ENCODE peak calls at places on chromosomes 12 and 14, in nine cellular contexts. L is upper lobe of left lung, O is mammary epithelial cell, R is testis, M is fibroblast of lung, F is SK-N-SH, Y is uterus, H is psoas muscle, G is tibial nerve. Q is an unnamed sample.

GRCh38 chr14:89422181-89422951 is 5.3 kb upstream of the FOXN3 start:
- DNase-seq in R (no peak), M (no peak), H (no peak), F (no peak), G (no peak), L (no peak), O (no peak), Y (no peak), Q (peak; percentile 63)

GRCh38 chr14:74973003-74973614 is 17.7 kb upstream of the PGF start:
- DNase-seq in H (peak; percentile 84), F (peak; percentile 47), M (peak; percentile 57), O (no peak), G (no peak), Y (peak; percentile 49), R (no peak), L (peak; percentile 84), Q (peak; percentile 27)

GRCh38 chr12:96172981-96173380 is 21.2 kb upstream of the ELK3 start:
- DNase-seq in Y (no peak), G (no peak), O (no peak), M (no peak), F (no peak), R (no peak), L (no peak), H (no peak), Q (no peak)

GRCh38 chr14:73452341-73453191 is 5.8 kb downstream of the NUMB start:
- DNase-seq in L (no peak), R (no peak), O (peak; percentile 39), H (no peak), F (no peak), M (peak; percentile 86), Y (no peak), G (no peak), Q (no peak)

GRCh38 chr12:88801227-88802225 is 221.3 kb upstream of the KITLG start:
- DNase-seq in M (no peak), R (no peak), Y (no peak), L (no peak), O (no peak), H (no peak), F (no peak), G (no peak), Q (no peak)

GRCh38 chr14:68467425-68467824 is 325.4 kb downstream of the ZFP36L1 start:
- DNase-seq in Y (no peak), M (no peak), L (no peak), O (no peak), R (no peak), F (no peak), H (no peak), G (no peak), Q (no peak)

GRCh38 chr12:4743046-4743445 is 22.8 kb downstream of the GALNT8 start:
- DNase-seq in L (no peak), F (no peak), O (no peak), H (no peak), R (no peak), M (no peak), Y (no peak), G (no peak), Q (no peak)

GRCh38 chr12:7101047-7101693 is 7.8 kb downstream of the C1RL start:
- DNase-seq in L (no peak), M (no peak), O (no peak), Y (no peak), F (no peak), G (no peak), H (no peak), R (peak; percentile 22), Q (no peak)

GRCh38 chr14:99758121-99758871 is 34.9 kb upstream of the EML1 start:
- DNase-seq in R (no peak), F (no peak), Y (peak; percentile 48), O (peak; percentile 84), G (no peak), L (no peak), M (peak; percentile 97), H (no peak), Q (no peak)

GRCh38 chr12:120588948-120589930 is 8.0 kb upstream of the POP5 start:
- DNase-seq in R (peak; percentile 86), M (no peak), O (no peak), L (peak; percentile 81), H (peak; percentile 92), G (no peak), Y (peak; percentile 18), F (no peak), Q (no peak)

GRCh38 chr14:28766505-28767238 is at the start of gene FOXG1:
- DNase-seq in L (peak; percentile 79), M (peak; percentile 51), O (no peak), G (no peak), R (peak; percentile 61), F (peak; percentile 46), Y (no peak), H (no peak), Q (no peak)

GRCh38 chr12:75783093-75783877 is 248.3 kb downstream of the PHLDA1 start:
- DNase-seq in Y (no peak), O (no peak), G (no peak), R (peak; percentile 15), F (no peak), H (peak; percentile 53), M (peak; percentile 41), L (no peak), Q (peak; percentile 88)

GRCh38 chr12:4214912-4215861 is 58.4 kb upstream of the CCND2 start:
- DNase-seq in G (peak; percentile 50), M (no peak), H (peak; percentile 79), F (no peak), L (peak; percentile 90), R (peak; percentile 52), O (no peak), Y (no peak), Q (peak; percentile 8)

GRCh38 chr14:51304428-51304827 is 64.4 kb downstream of the TMX1 start:
- DNase-seq in L (no peak), M (peak; percentile 90), O (peak; percentile 80), F (no peak), H (no peak), G (no peak), Y (no peak), R (no peak), Q (no peak)

GRCh38 chr12:2644678-2645405 is 149.9 kb upstream of the FKBP4 start:
- DNase-seq in R (no peak), H (no peak), Y (peak; percentile 5), G (no peak), O (no peak), M (no peak), L (no peak), F (no peak), Q (no peak)

GRCh38 chr12:107330901-107331431 is 237.6 kb upstream of the CRY1 start:
- DNase-seq in M (no peak), Y (no peak), L (no peak), H (no peak), O (no peak), F (no peak), G (no peak), R (no peak), Q (no peak)
- H3K27ac ChIP-seq in M (no peak overlapping the region), Y (no peak overlapping the region), L (no peak overlapping the region), H (no peak overlapping the region), O (no peak overlapping the region), F (no peak overlapping the region), G (no peak overlapping the region), R (no peak overlapping the region), Q (no peak overlapping the region)

GRCh38 chr12:53006810-53007742 is 820 bp downstream of the EIF4B start:
- DNase-seq in R (peak; percentile 88), F (peak; percentile 84), O (peak; percentile 68), Y (peak; percentile 54), M (peak; percentile 57), L (peak; percentile 94), G (peak; percentile 50), H (peak; percentile 87), Q (peak; percentile 72)
- H3K4me1 ChIP-seq in R (peaks cover 42% of the 10 kb centered on the region), F (peaks cover 19% of the 10 kb centered on the region), O (peaks cover 21% of the 10 kb centered on the region), Y (peaks cover 15% of the 10 kb centered on the region), M (peaks cover 2% of the 10 kb centered on the region), L (peaks cover 53% of the 10 kb centered on the region), G (peaks cover 29% of the 10 kb centered on the region), H (peaks cover 54% of the 10 kb centered on the region), Q (peaks cover 53% of the 10 kb centered on the region)

GRCh38 chr12:74317741-74318140 is 219.9 kb upstream of the ATXN7L3B start:
- DNase-seq in R (no peak), O (no peak), L (no peak), Y (no peak), H (no peak), F (no peak), M (no peak), G (no peak), Q (no peak)

GRCh38 chr12:74321381-74321780 is 216.3 kb upstream of the ATXN7L3B start:
- DNase-seq in F (no peak), H (no peak), L (peak; percentile 2), G (no peak), O (no peak), R (no peak), Y (no peak), M (no peak), Q (no peak)

GRCh38 chr12:74322792-74323191 is 214.8 kb upstream of the ATXN7L3B start:
- DNase-seq in G (no peak), H (no peak), Y (no peak), M (no peak), L (no peak), F (no peak), R (no peak), O (no peak), Q (no peak)

GRCh38 chr12:74317078-74317581 is 220.5 kb upstream of the ATXN7L3B start:
- DNase-seq in G (peak; percentile 70), H (peak; percentile 36), F (no peak), O (peak; percentile 21), R (peak; percentile 85), Y (peak; percentile 18), L (no peak), M (peak; percentile 67), Q (peak; percentile 67)
- H3K27ac ChIP-seq in G (no peak overlapping the region), H (no peak overlapping the region), F (no peak overlapping the region), O (no peak overlapping the region), R (no peak overlapping the region), Y (no peak overlapping the region), L (no peak overlapping the region), M (no peak overlapping the region), Q (no peak overlapping the region)

GRCh38 chr12:50545213-50545612 is 40.4 kb downstream of the DIP2B start:
- DNase-seq in M (no peak), O (no peak), G (no peak), Y (no peak), L (no peak), F (no peak), R (no peak), H (no peak), Q (no peak)
- H3K4me1 ChIP-seq in M (no peaks in the 10 kb centered on the region), O (peaks cover 22% of the 10 kb centered on the region), G (no peaks in the 10 kb centered on the region), Y (no peaks in the 10 kb centered on the region), L (peaks cover 5% of the 10 kb centered on the region), F (peaks cover 2% of the 10 kb centered on the region), R (peaks cover 5% of the 10 kb centered on the region), H (peaks cover 22% of the 10 kb centered on the region), Q (no peaks in the 10 kb centered on the region)

Q was measured in thyroid gland.